ENCODE peak calls at places on chromosome 11, in ten cellular contexts. L is fibroblast of mammary gland, K is HCT116, V is heart left ventricle, W is stomach, M is heart right ventricle, C is astrocyte of the spinal cord, G is cardiac fibroblast, O is astrocyte of the cerebellum, P is upper lobe of right lung. E is an unnamed sample.

GRCh38 chr11:67374571-67375276 is 1.3 kb upstream of the CLCF1 start:
- DNase-seq in K (no peak), P (no peak), C (no peak), L (peak), O (no peak), W (no peak), G (no peak), M (no peak), V (no peak), E (peak)

GRCh38 chr11:45371251-45371749 is 85.2 kb upstream of the SYT13 start:
- DNase-seq in C (peak), W (peak), V (peak), P (peak), O (peak), K (peak), L (peak), M (peak), G (peak), E (peak)

GRCh38 chr11:107957109-107957588 is 28.9 kb downstream of the RAB39A start:
- DNase-seq in G (peak), K (no peak), P (no peak), V (no peak), O (no peak), C (no peak), W (no peak), L (peak), M (no peak), E (no peak)

GRCh38 chr11:107018274-107018901 is at the start of gene GUCY1A2:
- DNase-seq in K (no peak), C (peak), V (peak), O (no peak), L (no peak), W (no peak), M (peak), P (no peak), G (peak), E (peak)

GRCh38 chr11:5004429-5005274 is 10.0 kb downstream of the OR51L1 start:
- DNase-seq in P (no peak), V (peak), C (peak), K (peak), W (peak), O (peak), M (peak), L (peak), G (peak), E (peak)

GRCh38 chr11:66768088-66768521 is 39.1 kb upstream of the SPTBN2 start:
- DNase-seq in G (peak), C (peak), O (no peak), M (peak), V (no peak), W (no peak), P (no peak), L (peak), K (no peak), E (no peak)

GRCh38 chr11:75536786-75537629 is 11.3 kb upstream of the GDPD5 start:
- DNase-seq in L (peak), P (no peak), O (no peak), C (no peak), K (peak), G (no peak), M (no peak), W (no peak), V (peak), E (peak)

GRCh38 chr11:17469998-17470397 is 6.6 kb downstream of the ABCC8 start:
- DNase-seq in L (no peak), K (no peak), G (no peak), O (no peak), V (no peak), C (no peak), M (no peak), P (no peak), W (no peak), E (no peak)

GRCh38 chr11:126756416-126756815 is 244.2 kb downstream of the KIRREL3 start:
- DNase-seq in C (no peak), P (no peak), W (no peak), V (no peak), O (no peak), L (no peak), M (no peak), G (no peak), K (no peak), E (no peak)

GRCh38 chr11:77068461-77069335 is 1.9 kb downstream of the CAPN5 start:
- DNase-seq in P (peak), G (no peak), O (no peak), C (no peak), W (no peak), L (no peak), M (no peak), K (no peak), V (peak), E (peak)

GRCh38 chr11:43548921-43549320 is 131.6 kb upstream of the HSD17B12 start:
- DNase-seq in V (no peak), L (no peak), P (no peak), O (no peak), C (no peak), W (no peak), G (no peak), M (no peak), K (no peak), E (no peak)

GRCh38 chr11:116249561-116249960 is 523.2 kb downstream of the BUD13 start:
- DNase-seq in M (no peak), C (no peak), V (no peak), W (no peak), P (no peak), K (no peak), O (no peak), G (no peak), L (no peak), E (no peak)

GRCh38 chr11:104649002-104649401 is 249.3 kb downstream of the CASP12 start:
- DNase-seq in G (no peak), W (no peak), L (no peak), V (no peak), K (no peak), P (no peak), O (no peak), C (no peak), M (no peak), E (no peak)

GRCh38 chr11:128039140-128040021 is 548.0 kb downstream of the ETS1 start:
- DNase-seq in M (peak), W (peak), O (peak), G (peak), V (peak), C (peak), L (peak), K (no peak), P (peak), E (no peak)

GRCh38 chr11:128910583-128910982 is 19.4 kb downstream of the KCNJ5 start:
- DNase-seq in P (no peak), L (no peak), G (no peak), V (no peak), M (no peak), K (no peak), O (no peak), W (no peak), C (no peak), E (no peak)

DNA sequence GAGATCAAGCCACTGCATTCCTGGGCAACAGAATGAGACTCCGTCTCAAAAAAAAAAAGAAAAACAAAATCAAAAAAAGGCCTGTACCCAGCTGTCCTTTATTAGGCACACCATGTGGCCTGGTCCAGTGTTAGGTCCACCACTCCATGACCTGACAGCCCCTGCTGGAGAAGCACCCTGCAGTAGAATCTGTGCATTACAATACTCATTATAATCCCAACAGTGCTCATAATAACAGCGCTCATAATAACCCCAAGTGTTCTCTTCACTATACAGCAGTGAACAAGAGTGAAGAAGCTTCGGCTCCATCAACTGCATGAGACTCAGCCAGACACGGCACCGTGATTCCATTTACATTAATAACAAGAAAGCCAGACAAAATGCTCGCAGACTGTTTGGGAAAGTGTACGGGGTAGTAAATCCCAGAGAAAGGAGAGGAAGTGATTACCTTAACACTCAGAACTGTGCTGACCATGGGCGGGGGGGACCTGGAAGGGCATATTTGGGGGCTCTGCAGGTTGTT is 8.9 kb upstream of the EHD1 start:
- DNase-seq in P (no peak), K (no peak), G (no peak), O (no peak), V (no peak), C (no peak), M (no peak), W (no peak), L (no peak), E (no peak)
- H3K4me3 ChIP-seq in P (no peak), K (peak), G (no peak), O (no peak), V (no peak), C (no peak), M (peak), W (no peak), L (no peak), E (no peak)

DNA sequence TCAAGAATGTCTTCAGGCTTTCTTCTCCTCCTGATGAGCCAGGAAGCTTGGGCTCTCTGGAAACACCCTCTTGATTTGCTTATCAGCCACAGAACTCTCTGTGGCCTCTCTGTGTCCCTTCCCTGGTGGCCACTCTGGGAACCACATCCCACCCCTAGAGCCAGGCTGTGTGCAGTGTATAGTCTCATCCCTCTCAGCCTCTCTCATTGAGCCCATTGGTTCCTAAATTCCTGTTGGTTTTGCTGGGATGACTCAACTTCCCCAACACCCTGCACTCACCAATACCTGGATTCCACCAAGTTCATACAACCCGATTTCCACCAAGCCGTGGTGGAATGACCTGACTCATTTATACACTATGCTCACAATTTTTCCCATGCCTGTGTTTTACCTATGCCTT is 5.2 kb downstream of the IRAG1 start:
- DNase-seq in O (no peak), P (no peak), V (no peak), K (peak), W (no peak), C (peak), G (no peak), M (no peak), L (no peak), E (peak)
- TF ChIP-seq CTCF in O (peak), P (peak), V (no peak), K (peak), W (no peak), C (peak), G (peak), M (no peak), L (peak), E (peak)

GRCh38 chr11:118565062-118565461 is 669 bp downstream of the IFT46 start:
- DNase-seq in G (peak), O (no peak), P (no peak), M (peak), L (peak), K (no peak), C (no peak), W (no peak), V (peak), E (no peak)
- H3K4me3 ChIP-seq in G (peak), O (peak), P (peak), M (peak), L (peak), K (peak), C (peak), W (peak), V (peak), E (no peak)

GRCh38 chr11:68826726-68827125 is 15.0 kb downstream of the CPT1A start:
- DNase-seq in G (no peak), O (no peak), W (no peak), L (no peak), V (no peak), P (no peak), C (no peak), K (no peak), M (no peak), E (no peak)

GRCh38 chr11:68828155-68828931 is 13.4 kb downstream of the CPT1A start:
- DNase-seq in W (peak), K (no peak), M (no peak), G (no peak), C (no peak), L (no peak), P (no peak), O (no peak), V (peak), E (no peak)

GRCh38 chr11:68827733-68828132 is 14.0 kb downstream of the CPT1A start:
- DNase-seq in K (no peak), P (no peak), V (no peak), M (no peak), W (no peak), C (no peak), O (no peak), L (no peak), G (no peak), E (no peak)

GRCh38 chr11:68831124-68831523 is 10.6 kb downstream of the CPT1A start:
- DNase-seq in W (peak), K (no peak), G (no peak), V (no peak), P (no peak), O (no peak), L (no peak), M (no peak), C (no peak), E (no peak)

DNA sequence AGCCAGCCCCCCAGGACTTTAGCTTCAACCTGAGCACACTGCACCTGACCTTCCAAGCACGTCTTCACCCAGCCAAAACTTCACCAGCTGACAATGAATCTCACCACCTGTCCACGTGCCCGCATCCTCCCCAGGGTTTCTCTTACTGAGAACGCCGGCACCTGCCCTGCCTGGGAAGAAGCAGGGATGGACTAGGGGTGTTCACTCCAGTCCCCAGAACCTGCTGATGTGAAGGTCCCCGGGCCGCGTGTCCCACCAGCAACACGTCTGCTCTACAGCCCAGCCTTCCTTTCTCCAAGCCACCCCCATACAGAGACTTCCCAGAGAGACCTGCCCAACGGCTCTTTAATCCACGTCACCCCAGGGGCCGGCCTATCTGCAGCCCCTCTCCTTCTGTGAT is 12.8 kb downstream of the CPT1A start:
- DNase-seq in O (no peak), M (no peak), W (no peak), C (no peak), P (no peak), V (no peak), G (no peak), L (no peak), K (no peak), E (no peak)
- TF ChIP-seq CTCF in O (no peak), M (no peak), W (no peak), C (no peak), P (no peak), V (no peak), G (no peak), L (no peak), K (no peak), E (no peak)

GRCh38 chr11:9462172-9462799 is 1.5 kb downstream of the ZNF143 start:
- DNase-seq in K (no peak), W (no peak), G (peak), M (no peak), O (no peak), C (no peak), V (no peak), P (peak), L (peak), E (no peak)
- H3K4me3 ChIP-seq in K (peak), W (peak), G (peak), M (peak), O (peak), C (peak), V (peak), P (peak), L (peak), E (peak)

DNA sequence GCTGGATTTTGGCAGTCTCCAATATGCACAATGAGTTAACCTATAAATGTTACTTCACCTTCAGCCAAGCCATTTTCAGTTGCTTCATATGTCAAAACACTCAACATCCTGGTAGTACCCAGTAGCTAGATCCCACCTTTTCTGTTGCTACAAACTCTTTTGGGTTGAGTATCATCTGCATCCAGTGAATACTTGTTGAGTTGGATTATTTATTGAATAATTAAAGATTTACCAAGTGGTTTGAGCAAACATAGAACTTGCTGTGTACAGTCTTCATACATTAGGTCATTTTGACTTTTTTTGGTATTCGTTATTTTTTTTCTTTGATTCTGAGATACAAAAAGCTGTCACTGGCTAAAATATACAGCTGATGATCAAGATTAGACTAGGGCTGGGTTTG is 62.6 kb downstream of the AMOTL1 start:
- DNase-seq in V (no peak), G (no peak), O (no peak), P (no peak), W (no peak), M (no peak), K (no peak), L (no peak), C (no peak), E (no peak)
- TF ChIP-seq CTCF in V (no peak), G (no peak), O (no peak), P (no peak), W (no peak), M (no peak), K (no peak), L (no peak), C (no peak), E (no peak)

GRCh38 chr11:8745431-8745986 is 62.9 kb downstream of the RPL27A start:
- DNase-seq in P (no peak), G (no peak), W (no peak), V (no peak), M (no peak), L (no peak), K (no peak), O (no peak), C (peak), E (no peak)
- H3K4me3 ChIP-seq in P (no peak), G (no peak), W (no peak), V (no peak), M (no peak), L (no peak), K (no peak), O (no peak), C (no peak), E (no peak)

GRCh38 chr11:64042301-64042700 is 6.6 kb downstream of the FLRT1 start:
- DNase-seq in V (no peak), K (no peak), L (no peak), W (no peak), M (no peak), O (no peak), G (no peak), P (no peak), C (no peak), E (no peak)

GRCh38 chr11:64039012-64039665 is 3.4 kb downstream of the FLRT1 start:
- DNase-seq in G (no peak), W (no peak), L (no peak), K (no peak), C (no peak), O (no peak), P (no peak), V (no peak), M (no peak), E (no peak)

GRCh38 chr11:64041846-64042245 is 6.1 kb downstream of the FLRT1 start:
- DNase-seq in P (no peak), C (no peak), K (no peak), W (no peak), O (no peak), G (no peak), L (no peak), M (no peak), V (no peak), E (no peak)

GRCh38 chr11:64038500-64038899 is 2.8 kb downstream of the FLRT1 start:
- DNase-seq in K (no peak), P (no peak), M (no peak), O (no peak), C (no peak), W (no peak), L (no peak), V (no peak), G (no peak), E (no peak)

DNA sequence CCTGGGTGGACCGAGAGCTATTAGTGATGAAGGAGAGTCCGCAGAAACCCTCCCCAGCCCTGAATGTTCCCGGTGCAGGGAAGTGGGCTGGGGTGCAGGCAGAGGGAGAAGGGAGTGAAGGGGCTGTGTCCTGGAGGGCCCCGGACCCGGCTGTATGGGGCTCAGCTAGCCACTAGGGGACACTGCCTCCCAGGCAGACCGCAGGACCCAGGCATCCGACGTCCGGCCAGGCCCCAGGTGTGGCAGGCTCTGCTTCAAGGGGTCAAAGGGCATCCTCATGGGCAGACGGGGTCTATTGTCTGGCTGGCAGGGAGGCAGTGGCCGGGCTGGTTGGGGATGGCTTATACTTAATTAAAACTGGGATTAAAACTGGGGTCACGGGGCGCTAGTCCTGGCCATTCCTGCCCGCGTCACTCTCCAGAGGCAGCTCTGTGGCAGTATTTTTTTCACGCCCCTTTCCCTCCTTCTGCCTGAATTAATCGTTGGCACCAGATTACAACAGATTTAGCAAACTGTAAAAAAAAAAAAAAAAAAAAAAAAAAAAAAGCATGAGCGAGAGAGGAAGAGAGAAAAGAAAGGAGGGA is 5.0 kb downstream of the FLRT1 start:
- DNase-seq in V (no peak), K (no peak), L (no peak), P (no peak), G (no peak), M (no peak), C (no peak), W (no peak), O (no peak), E (peak)
- TF ChIP-seq CTCF in V (no peak), K (peak), L (peak), P (peak), G (peak), M (no peak), C (peak), W (peak), O (peak), E (peak)

E was measured in endodermal cell.